ENCODE peak calls at places on chromosomes 13 and 19, in six cellular contexts. One of them, this sample, is unnamed.

GRCh38 chr19:45358213-45358792 is 12.1 kb downstream of the ERCC2 start:
- DNase-seq in epithelial cell of prostate: no peak
- DNase-seq in T-helper 2 cell: no peak
- DNase-seq in stimulated activated CD8-positive, alpha-beta memory T cell treated with anti-CD3 and anti-CD28 coated beads, Interleukin-2, amount 100 ng/mL, for 48 hours: no peak
- DNase-seq in activated CD8-positive, alpha-beta T cell treated with anti-CD3 and anti-CD28 coated beads for 36 hours: no peak
- DNase-seq in OCI-LY7: no peak
- DNase-seq in this sample: no peak

GRCh38 chr13:25652764-25653163 is 281.0 kb downstream of the ATP8A2 start:
- DNase-seq in epithelial cell of prostate: no peak
- DNase-seq in activated CD8-positive, alpha-beta T cell treated with anti-CD3 and anti-CD28 coated beads for 36 hours: no peak
- DNase-seq in stimulated activated CD8-positive, alpha-beta memory T cell treated with anti-CD3 and anti-CD28 coated beads, Interleukin-2, amount 100 ng/mL, for 48 hours: no peak
- DNase-seq in T-helper 2 cell: no peak
- DNase-seq in OCI-LY7: no peak
- DNase-seq in this sample: no peak

GRCh38 chr19:8536282-8536681 is 22.3 kb upstream of the ZNF414 start:
- DNase-seq in OCI-LY7: no peak
- DNase-seq in T-helper 2 cell: no peak
- DNase-seq in stimulated activated CD8-positive, alpha-beta memory T cell treated with anti-CD3 and anti-CD28 coated beads, Interleukin-2, amount 100 ng/mL, for 48 hours: no peak
- DNase-seq in activated CD8-positive, alpha-beta T cell treated with anti-CD3 and anti-CD28 coated beads for 36 hours: no peak
- DNase-seq in epithelial cell of prostate: no peak
- DNase-seq in this sample: no peak

GRCh38 chr13:95298169-95298940 is 2.9 kb downstream of the ABCC4 start:
- DNase-seq in OCI-LY7: no peak
- DNase-seq in epithelial cell of prostate: no peak
- DNase-seq in T-helper 2 cell: no peak
- DNase-seq in activated CD8-positive, alpha-beta T cell treated with anti-CD3 and anti-CD28 coated beads for 36 hours: no peak
- DNase-seq in stimulated activated CD8-positive, alpha-beta memory T cell treated with anti-CD3 and anti-CD28 coated beads, Interleukin-2, amount 100 ng/mL, for 48 hours: no peak
- DNase-seq in this sample: no peak

GRCh38 chr13:55302568-55302967 is 1838.2 kb upstream of the PRR20A start:
- DNase-seq in OCI-LY7: no peak
- DNase-seq in stimulated activated CD8-positive, alpha-beta memory T cell treated with anti-CD3 and anti-CD28 coated beads, Interleukin-2, amount 100 ng/mL, for 48 hours: no peak
- DNase-seq in activated CD8-positive, alpha-beta T cell treated with anti-CD3 and anti-CD28 coated beads for 36 hours: no peak
- DNase-seq in T-helper 2 cell: no peak
- DNase-seq in epithelial cell of prostate: no peak
- DNase-seq in this sample: no peak

GRCh38 chr19:35395762-35396199 is 24.9 kb downstream of the GPR42 start:
- DNase-seq in epithelial cell of prostate: no peak
- DNase-seq in stimulated activated CD8-positive, alpha-beta memory T cell treated with anti-CD3 and anti-CD28 coated beads, Interleukin-2, amount 100 ng/mL, for 48 hours: no peak
- DNase-seq in T-helper 2 cell: no peak
- DNase-seq in activated CD8-positive, alpha-beta T cell treated with anti-CD3 and anti-CD28 coated beads for 36 hours: no peak
- DNase-seq in OCI-LY7: no peak
- DNase-seq in this sample: no peak

GRCh38 chr13:114154476-114154875 is 22.1 kb upstream of the RASA3 start:
- DNase-seq in epithelial cell of prostate: no peak
- DNase-seq in stimulated activated CD8-positive, alpha-beta memory T cell treated with anti-CD3 and anti-CD28 coated beads, Interleukin-2, amount 100 ng/mL, for 48 hours: no peak
- DNase-seq in activated CD8-positive, alpha-beta T cell treated with anti-CD3 and anti-CD28 coated beads for 36 hours: peak
- DNase-seq in T-helper 2 cell: no peak
- DNase-seq in OCI-LY7: peak
- DNase-seq in this sample: peak

GRCh38 chr13:49297338-49297737 is 49.6 kb downstream of the CDADC1 start:
- DNase-seq in epithelial cell of prostate: no peak
- DNase-seq in OCI-LY7: no peak
- DNase-seq in stimulated activated CD8-positive, alpha-beta memory T cell treated with anti-CD3 and anti-CD28 coated beads, Interleukin-2, amount 100 ng/mL, for 48 hours: no peak
- DNase-seq in activated CD8-positive, alpha-beta T cell treated with anti-CD3 and anti-CD28 coated beads for 36 hours: no peak
- DNase-seq in T-helper 2 cell: no peak
- DNase-seq in this sample: no peak

GRCh38 chr13:84567848-84568247 is 685.6 kb upstream of the SLITRK1 start:
- DNase-seq in OCI-LY7: no peak
- DNase-seq in stimulated activated CD8-positive, alpha-beta memory T cell treated with anti-CD3 and anti-CD28 coated beads, Interleukin-2, amount 100 ng/mL, for 48 hours: no peak
- DNase-seq in epithelial cell of prostate: no peak
- DNase-seq in activated CD8-positive, alpha-beta T cell treated with anti-CD3 and anti-CD28 coated beads for 36 hours: no peak
- DNase-seq in T-helper 2 cell: no peak
- DNase-seq in this sample: no peak

GRCh38 chr19:38733493-38734175 is 10.6 kb downstream of the CAPN12 start:
- DNase-seq in OCI-LY7: peak
- DNase-seq in activated CD8-positive, alpha-beta T cell treated with anti-CD3 and anti-CD28 coated beads for 36 hours: peak
- DNase-seq in T-helper 2 cell: no peak
- DNase-seq in stimulated activated CD8-positive, alpha-beta memory T cell treated with anti-CD3 and anti-CD28 coated beads, Interleukin-2, amount 100 ng/mL, for 48 hours: no peak
- DNase-seq in epithelial cell of prostate: no peak
- DNase-seq in this sample: no peak

GRCh38 chr19:35212241-35212640 is 16.3 kb downstream of the FAM187B start:
- DNase-seq in activated CD8-positive, alpha-beta T cell treated with anti-CD3 and anti-CD28 coated beads for 36 hours: no peak
- DNase-seq in stimulated activated CD8-positive, alpha-beta memory T cell treated with anti-CD3 and anti-CD28 coated beads, Interleukin-2, amount 100 ng/mL, for 48 hours: no peak
- DNase-seq in OCI-LY7: no peak
- DNase-seq in T-helper 2 cell: no peak
- DNase-seq in epithelial cell of prostate: no peak
- DNase-seq in this sample: no peak

GRCh38 chr13:101880581-101880980 is 428.1 kb downstream of the ITGBL1 start:
- DNase-seq in stimulated activated CD8-positive, alpha-beta memory T cell treated with anti-CD3 and anti-CD28 coated beads, Interleukin-2, amount 100 ng/mL, for 48 hours: no peak
- DNase-seq in activated CD8-positive, alpha-beta T cell treated with anti-CD3 and anti-CD28 coated beads for 36 hours: no peak
- DNase-seq in OCI-LY7: no peak
- DNase-seq in epithelial cell of prostate: no peak
- DNase-seq in T-helper 2 cell: no peak
- DNase-seq in this sample: no peak

GRCh38 chr19:18014197-18014596 is 6.2 kb downstream of the ARRDC2 start:
- DNase-seq in activated CD8-positive, alpha-beta T cell treated with anti-CD3 and anti-CD28 coated beads for 36 hours: peak
- DNase-seq in OCI-LY7: no peak
- DNase-seq in epithelial cell of prostate: no peak
- DNase-seq in T-helper 2 cell: no peak
- DNase-seq in stimulated activated CD8-positive, alpha-beta memory T cell treated with anti-CD3 and anti-CD28 coated beads, Interleukin-2, amount 100 ng/mL, for 48 hours: no peak
- DNase-seq in this sample: peak

GRCh38 chr19:29294343-29294811 is 81.4 kb upstream of the UQCRFS1 start:
- DNase-seq in T-helper 2 cell: no peak
- DNase-seq in activated CD8-positive, alpha-beta T cell treated with anti-CD3 and anti-CD28 coated beads for 36 hours: no peak
- DNase-seq in stimulated activated CD8-positive, alpha-beta memory T cell treated with anti-CD3 and anti-CD28 coated beads, Interleukin-2, amount 100 ng/mL, for 48 hours: no peak
- DNase-seq in OCI-LY7: no peak
- DNase-seq in epithelial cell of prostate: no peak
- DNase-seq in this sample: no peak

GRCh38 chr19:18091217-18091608 is 4.5 kb upstream of the IL12RB1 start:
- DNase-seq in T-helper 2 cell: peak
- DNase-seq in activated CD8-positive, alpha-beta T cell treated with anti-CD3 and anti-CD28 coated beads for 36 hours: peak
- DNase-seq in epithelial cell of prostate: no peak
- DNase-seq in stimulated activated CD8-positive, alpha-beta memory T cell treated with anti-CD3 and anti-CD28 coated beads, Interleukin-2, amount 100 ng/mL, for 48 hours: peak
- DNase-seq in OCI-LY7: peak
- DNase-seq in this sample: peak

GRCh38 chr19:31675187-31675913 is 326.1 kb upstream of the TSHZ3 start:
- DNase-seq in activated CD8-positive, alpha-beta T cell treated with anti-CD3 and anti-CD28 coated beads for 36 hours: no peak
- DNase-seq in epithelial cell of prostate: peak
- DNase-seq in T-helper 2 cell: no peak
- DNase-seq in stimulated activated CD8-positive, alpha-beta memory T cell treated with anti-CD3 and anti-CD28 coated beads, Interleukin-2, amount 100 ng/mL, for 48 hours: no peak
- DNase-seq in OCI-LY7: no peak
- DNase-seq in this sample: no peak

GRCh38 chr19:4738734-4739133 is 15.1 kb upstream of the DPP9 start:
- DNase-seq in activated CD8-positive, alpha-beta T cell treated with anti-CD3 and anti-CD28 coated beads for 36 hours: no peak
- DNase-seq in epithelial cell of prostate: no peak
- DNase-seq in T-helper 2 cell: no peak
- DNase-seq in OCI-LY7: no peak
- DNase-seq in stimulated activated CD8-positive, alpha-beta memory T cell treated with anti-CD3 and anti-CD28 coated beads, Interleukin-2, amount 100 ng/mL, for 48 hours: no peak
- DNase-seq in this sample: no peak

GRCh38 chr19:17757125-17757524 is 5.8 kb downstream of the FCHO1 start:
- DNase-seq in T-helper 2 cell: no peak
- DNase-seq in activated CD8-positive, alpha-beta T cell treated with anti-CD3 and anti-CD28 coated beads for 36 hours: no peak
- DNase-seq in OCI-LY7: no peak
- DNase-seq in stimulated activated CD8-positive, alpha-beta memory T cell treated with anti-CD3 and anti-CD28 coated beads, Interleukin-2, amount 100 ng/mL, for 48 hours: no peak
- DNase-seq in epithelial cell of prostate: no peak
- DNase-seq in this sample: no peak

GRCh38 chr13:20503088-20504083 is 22.3 kb downstream of the CRYL1 start:
- DNase-seq in epithelial cell of prostate: no peak
- DNase-seq in OCI-LY7: no peak
- DNase-seq in activated CD8-positive, alpha-beta T cell treated with anti-CD3 and anti-CD28 coated beads for 36 hours: no peak
- DNase-seq in T-helper 2 cell: no peak
- DNase-seq in stimulated activated CD8-positive, alpha-beta memory T cell treated with anti-CD3 and anti-CD28 coated beads, Interleukin-2, amount 100 ng/mL, for 48 hours: no peak
- DNase-seq in this sample: no peak

GRCh38 chr19:31513841-31514240 is 164.6 kb upstream of the TSHZ3 start:
- DNase-seq in OCI-LY7: no peak
- DNase-seq in stimulated activated CD8-positive, alpha-beta memory T cell treated with anti-CD3 and anti-CD28 coated beads, Interleukin-2, amount 100 ng/mL, for 48 hours: no peak
- DNase-seq in T-helper 2 cell: no peak
- DNase-seq in activated CD8-positive, alpha-beta T cell treated with anti-CD3 and anti-CD28 coated beads for 36 hours: no peak
- DNase-seq in epithelial cell of prostate: no peak
- DNase-seq in this sample: no peak

GRCh38 chr13:40787062-40787461 is 2.3 kb upstream of the SLC25A15 start:
- DNase-seq in epithelial cell of prostate: no peak
- DNase-seq in activated CD8-positive, alpha-beta T cell treated with anti-CD3 and anti-CD28 coated beads for 36 hours: peak
- DNase-seq in OCI-LY7: no peak
- DNase-seq in stimulated activated CD8-positive, alpha-beta memory T cell treated with anti-CD3 and anti-CD28 coated beads, Interleukin-2, amount 100 ng/mL, for 48 hours: no peak
- DNase-seq in T-helper 2 cell: no peak
- DNase-seq in this sample: peak

GRCh38 chr19:45958763-45959516 is 14.7 kb downstream of the NOVA2 start:
- DNase-seq in stimulated activated CD8-positive, alpha-beta memory T cell treated with anti-CD3 and anti-CD28 coated beads, Interleukin-2, amount 100 ng/mL, for 48 hours: no peak
- DNase-seq in OCI-LY7: no peak
- DNase-seq in activated CD8-positive, alpha-beta T cell treated with anti-CD3 and anti-CD28 coated beads for 36 hours: no peak
- DNase-seq in T-helper 2 cell: no peak
- DNase-seq in epithelial cell of prostate: no peak
- DNase-seq in this sample: no peak

GRCh38 chr19:46546194-46546896 is 50.7 kb upstream of the PNMA8B start:
- DNase-seq in activated CD8-positive, alpha-beta T cell treated with anti-CD3 and anti-CD28 coated beads for 36 hours: peak
- DNase-seq in T-helper 2 cell: no peak
- DNase-seq in epithelial cell of prostate: no peak
- DNase-seq in OCI-LY7: peak
- DNase-seq in stimulated activated CD8-positive, alpha-beta memory T cell treated with anti-CD3 and anti-CD28 coated beads, Interleukin-2, amount 100 ng/mL, for 48 hours: no peak
- DNase-seq in this sample: peak

GRCh38 chr19:33463194-33463593 is 58.4 kb downstream of the PEPD start:
- DNase-seq in OCI-LY7: no peak
- DNase-seq in T-helper 2 cell: no peak
- DNase-seq in stimulated activated CD8-positive, alpha-beta memory T cell treated with anti-CD3 and anti-CD28 coated beads, Interleukin-2, amount 100 ng/mL, for 48 hours: no peak
- DNase-seq in epithelial cell of prostate: no peak
- DNase-seq in activated CD8-positive, alpha-beta T cell treated with anti-CD3 and anti-CD28 coated beads for 36 hours: no peak
- DNase-seq in this sample: no peak

GRCh38 chr13:42330991-42331390 is 59.0 kb downstream of the AKAP11 start:
- DNase-seq in epithelial cell of prostate: no peak
- DNase-seq in activated CD8-positive, alpha-beta T cell treated with anti-CD3 and anti-CD28 coated beads for 36 hours: no peak
- DNase-seq in OCI-LY7: no peak
- DNase-seq in T-helper 2 cell: no peak
- DNase-seq in stimulated activated CD8-positive, alpha-beta memory T cell treated with anti-CD3 and anti-CD28 coated beads, Interleukin-2, amount 100 ng/mL, for 48 hours: no peak
- DNase-seq in this sample: no peak

This sample was measured in DND-41.